ENCODE peak calls at places on chromosomes 7 and 10, in nine cellular contexts. E is heart right ventricle, T is neural progenitor cell, H is cardiac muscle cell, K is esophagus squamous epithelium, C is A549, P is pancreas, V is body of pancreas, R is foreskin keratinocyte. Y is an unnamed sample.

GRCh38 chr7:67346126-67346525 is 349.5 kb downstream of the TYW1 start:
- DNase-seq in E (no peak), T (no peak), H (no peak), K (no peak), C (no peak), P (no peak), V (no peak), R (no peak), Y (no peak)

GRCh38 chr10:117001144-117001543 is 3.8 kb downstream of the SHTN1 start:
- DNase-seq in E (no peak), T (no peak), H (no peak), K (no peak), C (no peak), P (no peak), V (no peak), R (no peak), Y (no peak)

GRCh38 chr7:86091369-86091768 is 552.3 kb upstream of the GRM3 start:
- DNase-seq in E (no peak), T (no peak), H (no peak), K (no peak), C (no peak), P (no peak), V (no peak), R (no peak), Y (no peak)

GRCh38 chr7:98840096-98840495 is 29.7 kb downstream of the TMEM130 start:
- DNase-seq in E (no peak), T (no peak), H (no peak), K (no peak), C (no peak), P (no peak), V (no peak), R (no peak), Y (no peak)

GRCh38 chr10:118698421-118698820 is 56.3 kb downstream of the CACUL1 start:
- DNase-seq in E (no peak), T (no peak), H (peak), K (no peak), C (peak), P (no peak), V (peak), R (peak), Y (no peak)

GRCh38 chr10:60414877-60415585 is 25.4 kb upstream of the ANK3 start:
- DNase-seq in E (no peak), T (peak), H (peak), K (no peak), C (peak), P (no peak), V (peak), R (peak), Y (no peak)

GRCh38 chr7:46812047-46812672 is 769.8 kb downstream of the TNS3 start:
- DNase-seq in E (no peak), T (no peak), H (peak), K (no peak), C (no peak), P (no peak), V (no peak), R (no peak), Y (no peak)

GRCh38 chr10:79488870-79489269 is 23.5 kb upstream of the EIF5AL1 start:
- DNase-seq in E (no peak), T (no peak), H (no peak), K (no peak), C (no peak), P (no peak), V (no peak), R (no peak), Y (no peak)

GRCh38 chr10:66349726-66350125 is 576.1 kb upstream of the LRRTM3 start:
- DNase-seq in E (no peak), T (no peak), H (no peak), K (no peak), C (no peak), P (no peak), V (no peak), R (peak), Y (no peak)

GRCh38 chr7:90455163-90456030 is 14.0 kb upstream of the PTTG1IP2 start:
- DNase-seq in E (no peak), T (peak), H (peak), K (no peak), C (peak), P (no peak), V (peak), R (no peak), Y (no peak)

GRCh38 chr7:13886356-13886755 is 103.1 kb downstream of the ETV1 start:
- DNase-seq in E (no peak), T (no peak), H (no peak), K (no peak), C (no peak), P (no peak), V (no peak), R (no peak), Y (no peak)

GRCh38 chr10:131908151-131908550 is 7.3 kb downstream of the PPP2R2D start:
- DNase-seq in E (no peak), T (no peak), H (no peak), K (no peak), C (no peak), P (peak), V (no peak), R (no peak), Y (no peak)

GRCh38 chr7:91168766-91169518 is 95.3 kb upstream of the FZD1 start:
- DNase-seq in E (no peak), T (peak), H (no peak), K (no peak), C (no peak), P (no peak), V (no peak), R (no peak), Y (no peak)

GRCh38 chr10:98224509-98224908 is 43.5 kb downstream of the LOXL4 start:
- DNase-seq in E (no peak), T (no peak), H (no peak), K (no peak), C (no peak), P (no peak), V (no peak), R (no peak), Y (no peak)

GRCh38 chr10:7406712-7407333 is 4.0 kb downstream of the SFMBT2 start:
- DNase-seq in E (no peak), T (peak), H (peak), K (no peak), C (no peak), P (no peak), V (peak), R (no peak), Y (peak)

GRCh38 chr10:100519321-100520051 is at the start of gene SEC31B:
- DNase-seq in E (peak), T (peak), H (no peak), K (no peak), C (no peak), P (peak), V (peak), R (no peak), Y (peak)

GRCh38 chr7:16708496-16708895 is 45.1 kb upstream of the TSPAN13 start:
- DNase-seq in E (no peak), T (no peak), H (peak), K (no peak), C (no peak), P (no peak), V (no peak), R (no peak), Y (no peak)

GRCh38 chr10:63199716-63200115 is 66.6 kb downstream of the NRBF2 start:
- DNase-seq in E (no peak), T (no peak), H (no peak), K (no peak), C (no peak), P (no peak), V (no peak), R (no peak), Y (no peak)

DNA sequence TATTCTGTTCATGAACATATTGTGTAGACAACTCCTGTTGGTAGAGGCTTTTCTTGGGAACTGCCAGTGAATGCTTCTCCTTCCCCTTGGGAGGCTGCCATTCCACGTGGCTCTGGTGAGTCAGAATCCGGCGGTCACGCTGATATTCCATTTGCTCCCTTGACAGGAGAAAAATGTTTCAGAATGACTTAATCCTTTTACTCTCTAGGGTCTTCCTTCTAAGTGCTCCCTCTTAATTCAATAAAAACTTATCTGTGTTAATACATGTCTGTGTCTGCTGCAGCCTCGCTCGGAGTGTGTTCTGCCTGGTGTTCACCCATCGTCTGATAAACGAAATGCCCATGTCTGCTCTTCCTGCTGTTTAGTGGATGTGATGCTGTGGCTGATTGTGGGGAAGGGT is 278.6 kb downstream of the ARHGAP12 start:
- DNase-seq in E (peak), T (no peak), H (peak), K (no peak), C (no peak), P (no peak), V (peak), R (no peak), Y (peak)
- H3K27ac ChIP-seq in E (peak), T (no peak), H (no peak), K (peak), C (no peak), P (no peak), V (no peak), R (no peak), Y (no peak)

GRCh38 chr7:100152404-100152803 is 3.7 kb downstream of the LAMTOR4 start:
- DNase-seq in E (no peak), T (no peak), H (no peak), K (no peak), C (no peak), P (no peak), V (no peak), R (no peak), Y (no peak)
- H3K27ac ChIP-seq in E (no peak), T (no peak), H (no peak), K (no peak), C (no peak), P (no peak), V (no peak), R (no peak), Y (no peak)

DNA sequence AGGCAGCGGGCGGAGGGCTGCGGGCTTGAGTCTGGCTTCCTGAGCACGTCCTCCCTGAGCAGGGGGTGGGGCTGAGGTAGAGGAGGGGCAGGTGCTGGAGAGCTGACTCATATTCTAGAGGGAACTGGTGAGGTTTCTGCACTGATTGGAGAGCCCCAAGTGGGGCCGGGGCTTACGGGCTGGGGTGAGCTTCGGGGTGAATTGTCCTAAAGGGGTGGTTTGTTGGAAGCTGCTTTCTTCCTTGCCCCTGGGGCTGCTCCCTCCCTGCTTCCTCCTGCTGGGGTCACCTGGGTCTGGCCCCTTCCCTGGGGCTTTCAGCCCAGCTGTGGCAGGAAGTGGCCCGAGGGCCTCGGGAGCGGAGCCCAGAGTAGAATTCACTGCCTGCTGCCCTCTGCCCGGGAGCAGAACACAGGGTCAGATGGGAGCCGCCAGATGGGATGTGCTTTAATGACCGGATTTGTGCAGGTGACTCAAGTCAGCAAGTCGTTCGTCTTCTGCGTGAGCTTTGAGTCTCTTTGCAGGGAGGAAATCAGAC is 48.6 kb downstream of the FAM20C start:
- DNase-seq in E (no peak), T (peak), H (no peak), K (no peak), C (no peak), P (no peak), V (no peak), R (peak), Y (no peak)
- H3K27ac ChIP-seq in E (no peak), T (peak), H (no peak), K (no peak), C (no peak), P (no peak), V (no peak), R (no peak), Y (peak)

DNA sequence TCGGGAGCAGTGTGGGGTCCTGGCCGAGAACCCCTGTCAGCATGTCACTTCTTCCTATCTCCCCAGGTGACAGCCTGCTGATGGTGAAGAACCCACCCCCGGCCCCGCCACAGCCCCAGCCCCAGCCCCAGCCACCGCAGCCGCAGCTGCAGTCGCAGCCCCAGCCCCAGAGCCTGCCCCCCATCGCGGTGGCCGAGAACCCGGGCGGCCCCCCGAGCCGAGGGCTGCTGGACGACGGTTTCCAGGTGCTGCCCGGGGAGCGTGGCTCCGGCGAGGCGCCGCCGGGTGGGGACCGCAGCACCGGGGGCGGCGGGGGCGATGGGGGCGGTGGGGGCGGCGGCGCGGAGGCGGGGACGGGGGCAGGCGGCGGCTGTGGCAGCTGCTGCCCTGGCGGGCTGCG is 15.7 kb upstream of the ZNF212 start:
- DNase-seq in E (no peak), T (no peak), H (no peak), K (no peak), C (no peak), P (peak), V (no peak), R (no peak), Y (no peak)
- H3K27ac ChIP-seq in E (no peak), T (no peak), H (no peak), K (no peak), C (no peak), P (no peak), V (no peak), R (no peak), Y (no peak)

DNA sequence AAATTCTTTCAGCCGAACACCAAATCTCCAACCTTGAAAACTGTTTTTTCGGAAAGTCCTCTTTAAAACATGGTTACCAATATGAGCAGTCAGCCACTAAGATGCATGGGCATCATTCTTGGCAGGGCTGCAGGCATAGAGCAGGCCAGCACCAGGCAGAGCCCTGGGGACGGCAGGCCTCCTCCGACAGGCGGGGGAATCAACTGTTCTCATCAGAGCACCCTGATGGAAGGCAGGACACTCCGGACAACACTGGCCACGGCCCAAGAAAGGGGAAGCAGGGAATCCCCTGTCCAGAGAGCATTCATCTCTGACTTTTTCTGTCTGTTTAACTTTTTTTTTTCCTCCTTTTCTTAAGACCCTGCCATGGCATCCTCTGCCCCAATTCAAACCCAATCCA is 1.4 kb upstream of the NOS3 start:
- DNase-seq in E (no peak), T (no peak), H (no peak), K (no peak), C (no peak), P (no peak), V (no peak), R (no peak), Y (no peak)
- H3K27ac ChIP-seq in E (peak), T (no peak), H (no peak), K (peak), C (no peak), P (no peak), V (no peak), R (no peak), Y (peak)

GRCh38 chr7:100604078-100604975 is 2.2 kb downstream of the PCOLCE start:
- DNase-seq in E (peak), T (peak), H (peak), K (no peak), C (peak), P (peak), V (peak), R (no peak), Y (peak)
- H3K27ac ChIP-seq in E (peak), T (no peak), H (peak), K (peak), C (peak), P (peak), V (peak), R (no peak), Y (peak)

GRCh38 chr7:138563808-138564207 is 103.7 kb downstream of the TRIM24 start:
- DNase-seq in E (no peak), T (no peak), H (no peak), K (no peak), C (no peak), P (no peak), V (no peak), R (no peak), Y (no peak)
- H3K27ac ChIP-seq in E (no peak), T (no peak), H (peak), K (peak), C (no peak), P (no peak), V (no peak), R (no peak), Y (no peak)

GRCh38 chr7:25179325-25179724 is 49.0 kb downstream of the NPVF start:
- DNase-seq in E (no peak), T (no peak), H (no peak), K (no peak), C (peak), P (no peak), V (no peak), R (no peak), Y (no peak)

GRCh38 chr7:25181537-25181936 is 46.7 kb downstream of the NPVF start:
- DNase-seq in E (no peak), T (no peak), H (no peak), K (no peak), C (no peak), P (no peak), V (no peak), R (no peak), Y (no peak)

GRCh38 chr7:25180946-25181345 is 47.3 kb downstream of the NPVF start:
- DNase-seq in E (no peak), T (peak), H (peak), K (no peak), C (no peak), P (no peak), V (no peak), R (no peak), Y (no peak)

GRCh38 chr7:25179771-25180591 is 48.3 kb downstream of the NPVF start:
- DNase-seq in E (peak), T (peak), H (peak), K (peak), C (peak), P (peak), V (peak), R (peak), Y (peak)

DNA sequence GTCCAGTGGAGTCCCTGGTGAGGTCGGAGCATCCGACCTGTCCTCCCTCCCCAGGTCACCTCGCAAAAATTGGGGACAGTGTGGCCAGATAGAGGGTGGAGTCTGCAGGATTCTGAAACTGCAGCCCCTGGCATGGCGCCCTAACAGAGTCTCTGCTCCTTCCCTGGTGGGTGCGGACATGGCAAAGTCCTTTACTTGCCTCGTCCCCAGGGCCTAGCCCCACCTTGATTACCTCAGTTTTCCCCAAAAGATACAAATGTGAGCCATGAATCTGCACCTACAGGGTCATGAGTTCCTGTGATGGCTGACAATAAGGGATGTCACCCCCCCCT is 47.7 kb downstream of the NPVF start:
- DNase-seq in E (no peak), T (no peak), H (no peak), K (no peak), C (peak), P (no peak), V (no peak), R (no peak), Y (no peak)
- H3K27ac ChIP-seq in E (no peak), T (no peak), H (no peak), K (peak), C (peak), P (peak), V (peak), R (peak), Y (no peak)

GRCh38 chr7:134458806-134459698 is at the start of gene AKR1B1:
- DNase-seq in E (peak), T (peak), H (peak), K (peak), C (peak), P (peak), V (peak), R (peak), Y (peak)
- H3K27ac ChIP-seq in E (peak), T (no peak), H (no peak), K (peak), C (peak), P (peak), V (peak), R (peak), Y (peak)

Y was measured in kidney.